ENCODE peak calls at places on chromosome 3, in seven cellular contexts. N is trophoblast cell, G is H1, C is neuronal stem cell, L is IMR-90, V is mesendoderm, O is H9. X is an unnamed sample.

GRCh38 chr3:61521229-61521628 is 40.1 kb upstream of the PTPRG start:
- DNase-seq in V (peak), G (no peak), C (no peak), O (peak), L (no peak), N (no peak), X (no peak)

GRCh38 chr3:34256021-34256420 is 457.6 kb downstream of the PDCD6IP start:
- DNase-seq in C (no peak), L (no peak), V (no peak), G (no peak), N (no peak), O (no peak), X (no peak)

GRCh38 chr3:175005193-175005592 is 146.1 kb downstream of the NAALADL2 start:
- DNase-seq in V (no peak), O (no peak), L (no peak), G (no peak), N (no peak), C (no peak), X (peak)

GRCh38 chr3:55804170-55805095 is 317.3 kb upstream of the WNT5A start:
- DNase-seq in G (no peak), L (no peak), V (peak), N (no peak), C (no peak), O (no peak), X (peak)

GRCh38 chr3:119898478-119899177 is 116.7 kb downstream of the NR1I2 start:
- DNase-seq in L (peak), C (no peak), V (no peak), N (peak), O (no peak), G (no peak), X (peak)

GRCh38 chr3:110343376-110343775 is 728.2 kb upstream of the NECTIN3 start:
- DNase-seq in C (peak), L (peak), G (no peak), V (no peak), O (no peak), N (no peak), X (peak)

GRCh38 chr3:120559228-120560061 is 36.7 kb upstream of the NDUFB4 start:
- DNase-seq in L (peak), V (peak), C (peak), O (peak), N (no peak), G (peak), X (peak)

GRCh38 chr3:122519693-122520092 is 5.0 kb upstream of the KPNA1 start:
- DNase-seq in G (no peak), V (no peak), O (no peak), C (no peak), N (no peak), L (no peak), X (no peak)

GRCh38 chr3:174126990-174127758 is 729.6 kb downstream of the NLGN1 start:
- DNase-seq in O (no peak), V (peak), G (no peak), C (no peak), L (peak), N (peak), X (peak)

GRCh38 chr3:50251220-50251619 is 15.2 kb downstream of the GNAI2 start:
- DNase-seq in L (peak), N (peak), G (no peak), C (no peak), V (no peak), O (no peak), X (peak)

GRCh38 chr3:81245043-81245442 is 516.4 kb downstream of the GBE1 start:
- DNase-seq in L (no peak), O (no peak), N (no peak), V (no peak), G (no peak), C (no peak), X (no peak)

GRCh38 chr3:132255041-132255745 is 62.0 kb upstream of the ACP3 start:
- DNase-seq in O (no peak), G (no peak), N (peak), C (no peak), L (peak), V (peak), X (peak)

GRCh38 chr3:196634851-196635250 is 4.6 kb upstream of the NRROS start:
- DNase-seq in V (no peak), C (no peak), G (no peak), L (no peak), O (no peak), N (no peak), X (no peak)

GRCh38 chr3:355622-356021 is 159.1 kb downstream of the CHL1 start:
- DNase-seq in N (no peak), C (no peak), G (no peak), L (peak), O (no peak), V (no peak), X (peak)

GRCh38 chr3:117735481-117736101 is 1026.0 kb downstream of the TUSC7 start:
- DNase-seq in N (no peak), V (no peak), L (peak), O (no peak), C (no peak), G (no peak), X (peak)

GRCh38 chr3:146093928-146094327 is 67.1 kb downstream of the PLOD2 start:
- DNase-seq in L (peak), N (no peak), C (no peak), V (no peak), O (no peak), G (no peak), X (no peak)

GRCh38 chr3:187951452-187952190 is 202.3 kb upstream of the LPP start:
- DNase-seq in N (no peak), O (no peak), G (no peak), L (peak), V (no peak), C (no peak), X (no peak)

GRCh38 chr3:73179601-73180000 is 118.1 kb downstream of the EBLN2 start:
- DNase-seq in V (no peak), O (no peak), C (no peak), N (peak), L (no peak), G (no peak), X (no peak)

GRCh38 chr3:72018339-72018984 is 233.5 kb upstream of the PROK2 start:
- DNase-seq in C (no peak), L (peak), N (no peak), V (peak), G (no peak), O (no peak), X (peak)

GRCh38 chr3:40143283-40144090 is 166.0 kb upstream of the EIF1B start:
- DNase-seq in L (no peak), O (no peak), V (no peak), G (no peak), N (no peak), C (no peak), X (no peak)

GRCh38 chr3:115790759-115791158 is 167.4 kb downstream of the GAP43 start:
- DNase-seq in C (no peak), G (no peak), L (peak), V (peak), N (peak), O (no peak), X (peak)

GRCh38 chr3:128011140-128011539 is 41.1 kb upstream of the SEC61A1 start:
- DNase-seq in V (peak), G (peak), C (peak), L (peak), O (peak), N (peak), X (peak)

GRCh38 chr3:66372681-66373350 is 128.0 kb downstream of the LRIG1 start:
- DNase-seq in N (peak), V (peak), G (peak), L (peak), C (no peak), O (peak), X (no peak)

GRCh38 chr3:117019082-117019713 is 309.6 kb downstream of the TUSC7 start:
- DNase-seq in C (peak), G (peak), O (peak), N (peak), L (peak), V (peak), X (peak)

GRCh38 chr3:72234394-72234793 is 449.4 kb upstream of the PROK2 start:
- DNase-seq in L (peak), V (no peak), N (peak), G (no peak), C (no peak), O (no peak), X (no peak)

GRCh38 chr3:184807549-184807948 is 4.4 kb upstream of the VPS8 start:
- DNase-seq in N (no peak), G (no peak), O (no peak), C (no peak), V (no peak), L (peak), X (no peak)

GRCh38 chr3:185759523-185759922 is 65.3 kb downstream of the IGF2BP2 start:
- DNase-seq in O (no peak), N (no peak), G (no peak), C (no peak), L (no peak), V (no peak), X (no peak)

GRCh38 chr3:189626286-189626685 is 4.9 kb upstream of the TP63 start:
- DNase-seq in N (no peak), V (peak), G (no peak), C (no peak), O (no peak), L (no peak), X (no peak)

GRCh38 chr3:130759692-130760338 is 13.2 kb upstream of the PIK3R4 start:
- DNase-seq in C (peak), L (peak), N (peak), O (peak), V (peak), G (no peak), X (peak)

GRCh38 chr3:137071104-137071503 is 113.3 kb downstream of the IL20RB start:
- DNase-seq in G (no peak), C (no peak), L (no peak), O (no peak), N (no peak), V (no peak), X (no peak)

GRCh38 chr3:73772076-73772475 is 147.3 kb upstream of the PDZRN3 start:
- DNase-seq in C (no peak), G (no peak), V (no peak), N (no peak), O (no peak), L (no peak), X (no peak)

GRCh38 chr3:194481103-194481502 is 5.7 kb downstream of the ATP13A3 start:
- DNase-seq in N (no peak), L (peak), C (no peak), G (no peak), O (no peak), V (no peak), X (peak)

GRCh38 chr3:73680696-73681095 is 56.0 kb upstream of the PDZRN3 start:
- DNase-seq in C (no peak), L (no peak), V (no peak), G (no peak), O (no peak), N (no peak), X (no peak)

GRCh38 chr3:190427108-190427507 is 22.6 kb downstream of the TMEM207 start:
- DNase-seq in V (no peak), C (no peak), L (no peak), N (peak), G (no peak), O (no peak), X (no peak)

DNA sequence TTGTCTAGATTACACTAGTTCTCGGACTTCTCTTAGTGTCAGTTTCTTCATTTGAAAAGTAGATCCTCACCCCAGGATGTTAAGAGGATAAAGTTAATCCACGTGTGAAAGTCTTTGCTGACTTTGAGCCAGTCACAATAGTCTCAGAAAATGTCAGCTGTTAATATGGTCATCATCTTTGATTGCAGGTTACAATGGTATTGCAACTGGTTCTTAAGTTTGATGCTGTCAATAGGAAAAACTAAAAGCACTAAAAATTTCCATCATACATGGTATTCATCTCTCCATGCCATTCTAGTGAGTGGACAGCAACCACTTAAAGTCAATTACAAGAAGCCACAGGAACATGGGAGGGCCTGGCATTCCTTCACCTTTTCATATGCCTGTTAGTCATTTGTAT is 192.3 kb downstream of the TAFA4 start:
- DNase-seq in C (no peak), G (no peak), V (no peak), L (no peak), N (peak), O (no peak), X (no peak)
- H3K18ac ChIP-seq in C (no peak), G (no peak), V (no peak), L (no peak), N (no peak), O (no peak), X (no peak)

DNA sequence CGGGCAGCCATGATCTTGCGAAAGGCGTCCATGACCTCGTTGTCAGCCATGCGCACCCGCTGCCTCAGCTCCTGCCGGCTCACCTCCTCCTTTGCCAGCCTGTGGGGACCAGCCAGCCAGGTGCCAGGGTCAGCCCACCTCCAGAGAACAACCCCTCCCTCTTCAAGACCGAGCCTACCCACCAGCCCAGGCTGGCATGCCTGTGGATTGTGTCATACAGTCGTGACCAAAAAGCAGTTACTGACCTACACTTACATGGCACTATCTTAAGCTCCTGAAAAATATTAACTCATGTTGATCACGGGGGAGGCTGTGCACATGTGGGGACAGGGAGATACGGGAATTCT is 10.7 kb upstream of the CAMK1 start:
- DNase-seq in C (no peak), N (no peak), O (no peak), G (no peak), V (no peak), L (no peak), X (no peak)
- H3K4ac ChIP-seq in C (no peak), N (no peak), O (no peak), G (no peak), V (no peak), L (no peak), X (no peak)

GRCh38 chr3:152263711-152264110 is 5.0 kb upstream of the MBNL1 start:
- DNase-seq in L (no peak), O (no peak), C (no peak), N (no peak), V (no peak), G (no peak), X (no peak)

GRCh38 chr3:152267831-152268500 is 763 bp upstream of the MBNL1 start:
- DNase-seq in G (no peak), O (no peak), C (no peak), V (no peak), N (no peak), L (no peak), X (no peak)

GRCh38 chr3:152261329-152261728 is 7.4 kb upstream of the MBNL1 start:
- DNase-seq in L (no peak), V (peak), C (peak), N (no peak), G (no peak), O (no peak), X (no peak)

GRCh38 chr3:152267319-152267689 is 1.4 kb upstream of the MBNL1 start:
- DNase-seq in L (no peak), G (no peak), O (no peak), C (no peak), N (no peak), V (peak), X (no peak)

DNA sequence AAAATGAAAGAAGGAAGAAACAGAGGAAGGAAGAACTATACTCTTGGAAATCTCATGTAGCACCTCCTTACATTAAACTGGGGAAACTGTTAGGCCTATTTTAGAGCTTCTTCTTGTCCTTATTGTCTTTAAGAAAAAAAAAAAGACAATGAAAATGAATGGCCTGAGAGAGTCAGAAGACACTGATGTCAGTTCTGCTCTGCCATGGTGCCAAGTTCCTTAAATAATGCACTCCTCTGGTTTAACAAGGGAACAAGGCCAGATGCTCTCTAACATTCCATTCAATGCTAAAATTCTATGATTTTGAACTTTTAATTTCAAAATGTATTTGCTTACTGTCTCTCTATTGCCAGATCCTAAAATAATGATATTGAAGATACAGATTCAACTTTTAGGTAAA is 4.4 kb upstream of the MBNL1 start:
- DNase-seq in V (no peak), O (no peak), G (no peak), L (no peak), N (no peak), C (no peak), X (no peak)
- H3K27ac ChIP-seq in V (no peak), O (no peak), G (no peak), L (no peak), N (no peak), C (no peak), X (no peak)

DNA sequence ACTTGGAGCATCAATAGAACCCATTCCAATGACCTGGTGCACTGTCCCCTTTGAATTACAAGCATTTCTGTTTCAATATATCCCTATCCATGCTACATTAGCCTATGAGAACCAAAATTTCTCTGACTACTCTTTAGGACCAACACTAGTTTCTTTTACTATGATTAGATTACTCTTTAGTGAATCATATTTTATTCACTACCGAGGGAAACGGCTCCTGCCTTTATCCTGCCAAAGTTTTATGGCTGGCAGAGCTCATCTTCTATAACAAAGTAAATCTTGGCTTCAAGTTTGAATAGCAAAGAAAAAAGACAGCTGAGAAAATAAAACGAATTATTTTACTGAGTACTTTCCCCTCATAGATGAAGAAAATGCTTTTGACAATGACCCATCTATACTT is 120.9 kb downstream of the SLC9A9 start:
- DNase-seq in C (no peak), V (no peak), L (no peak), G (no peak), N (no peak), O (no peak), X (no peak)
- H3K18ac ChIP-seq in C (no peak), V (no peak), L (no peak), G (no peak), N (no peak), O (no peak), X (no peak)

GRCh38 chr3:46407976-46408375 is 917 bp downstream of the CCRL2 start:
- DNase-seq in C (no peak), L (no peak), V (no peak), N (no peak), G (no peak), O (no peak), X (no peak)
- H3K4ac ChIP-seq in C (no peak), L (peak), V (no peak), N (no peak), G (no peak), O (no peak), X (no peak)

DNA sequence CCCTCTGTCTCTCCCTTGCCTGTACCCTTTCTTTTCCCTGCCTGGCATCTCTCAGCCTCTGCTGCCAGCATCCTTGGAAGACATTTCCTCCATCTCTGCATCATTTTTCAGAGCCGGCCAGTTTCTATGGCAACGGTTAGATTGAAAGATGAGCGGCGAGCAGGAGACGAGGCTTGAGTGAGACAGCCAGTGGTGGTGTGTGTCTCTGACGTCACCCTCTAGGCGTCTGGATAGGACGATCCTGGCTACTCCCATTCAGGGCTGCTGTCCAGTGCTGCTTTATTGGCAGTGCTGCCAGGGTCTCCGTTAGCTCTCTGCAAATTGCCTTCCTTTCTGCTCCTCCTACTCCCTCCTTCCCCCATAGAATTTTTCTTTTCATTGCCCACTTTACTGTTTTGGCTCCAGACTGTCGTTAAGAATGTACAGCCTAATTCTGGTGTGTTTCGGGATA is 57.9 kb downstream of the TRAK1 start:
- DNase-seq in N (peak), G (peak), V (peak), O (peak), C (peak), L (peak), X (peak)
- H3K27ac ChIP-seq in N (no peak), G (no peak), V (no peak), O (no peak), C (no peak), L (no peak), X (no peak)

GRCh38 chr3:186844908-186845307 is 2.4 kb downstream of the ADIPOQ start:
- DNase-seq in C (no peak), O (no peak), L (no peak), N (no peak), G (peak), V (no peak), X (no peak)

GRCh38 chr3:186841637-186842036 is 873 bp upstream of the ADIPOQ start:
- DNase-seq in N (no peak), V (no peak), O (no peak), C (no peak), L (no peak), G (no peak), X (no peak)

GRCh38 chr3:186842426-186843038 is at the start of gene ADIPOQ:
- DNase-seq in O (no peak), N (no peak), G (peak), C (no peak), L (no peak), V (no peak), X (no peak)

GRCh38 chr3:186843039-186843432 is 526 bp downstream of the ADIPOQ start:
- DNase-seq in V (no peak), O (no peak), C (no peak), G (no peak), N (no peak), L (no peak), X (no peak)

DNA sequence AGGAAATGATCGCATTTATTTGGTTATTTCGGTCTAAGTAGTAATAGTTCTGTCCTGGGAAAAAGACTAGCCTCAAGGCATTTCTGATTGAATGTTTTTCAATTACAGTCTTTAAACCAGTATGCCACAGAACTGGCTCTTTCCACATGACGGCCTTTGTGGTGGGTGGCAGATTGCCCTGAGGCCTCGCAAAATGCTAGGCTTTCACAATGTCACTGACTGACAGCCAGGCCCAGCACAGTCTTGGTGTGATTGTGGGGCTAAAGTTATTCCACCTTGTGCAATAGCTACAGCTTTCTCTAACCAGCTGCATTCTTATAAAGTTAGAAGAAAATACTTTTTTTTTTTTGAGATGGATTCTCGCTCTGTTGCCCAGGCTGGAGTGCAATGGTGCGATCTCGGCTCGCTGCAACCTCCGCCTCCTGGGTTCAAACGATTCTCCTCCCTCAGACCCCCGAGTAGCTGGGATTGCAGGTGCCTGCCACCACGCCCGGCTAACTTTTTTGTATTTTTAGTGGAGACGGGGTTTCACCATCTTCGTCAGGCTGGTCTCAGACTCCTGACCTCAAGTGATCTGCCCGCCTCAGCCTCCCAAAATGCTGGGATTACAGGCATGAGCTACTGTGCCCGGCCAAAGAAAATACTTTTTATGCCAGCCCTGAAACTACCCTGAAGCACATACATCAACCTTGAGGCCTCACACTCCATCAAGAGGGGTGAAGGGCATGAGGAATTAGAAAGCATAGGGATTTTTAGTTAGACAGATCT is 2.5 kb upstream of the ADIPOQ start:
- DNase-seq in N (peak), O (no peak), V (no peak), G (peak), C (no peak), L (no peak), X (no peak)
- H3K18ac ChIP-seq in N (no peak), O (no peak), V (no peak), G (no peak), C (no peak), L (no peak), X (no peak)